ENCODE peak calls at places on chromosomes 1 and 21, in four cellular contexts. One of them, this sample, is unnamed.

GRCh38 chr1:18480315-18481189 is at the start of gene KLHDC7A:
- DNase-seq in ovary: no peak
- DNase-seq in tibial nerve: no peak
- DNase-seq in neural progenitor cell: peak; percentile 75
- DNase-seq in this sample: no peak

GRCh38 chr1:182664281-182664680 is 20.1 kb downstream of the RGS8 start:
- DNase-seq in ovary: no peak
- DNase-seq in tibial nerve: no peak
- DNase-seq in neural progenitor cell: no peak
- DNase-seq in this sample: no peak

GRCh38 chr1:181119076-181119989 is 30.8 kb downstream of the IER5 start:
- DNase-seq in ovary: no peak
- DNase-seq in tibial nerve: no peak
- DNase-seq in neural progenitor cell: no peak
- DNase-seq in this sample: no peak

GRCh38 chr21:44345495-44345894 is 6.3 kb upstream of the CFAP410 start:
- DNase-seq in ovary: no peak
- DNase-seq in tibial nerve: no peak
- DNase-seq in neural progenitor cell: no peak
- DNase-seq in this sample: no peak

GRCh38 chr21:39120876-39121599 is 62.2 kb downstream of the PSMG1 start:
- DNase-seq in ovary: no peak
- DNase-seq in tibial nerve: no peak
- DNase-seq in neural progenitor cell: peak; percentile 37
- DNase-seq in this sample: no peak

GRCh38 chr1:33470495-33471012 is 1.9 kb upstream of the ZSCAN20 start:
- DNase-seq in ovary: peak; percentile 76
- DNase-seq in tibial nerve: peak; percentile 78
- DNase-seq in neural progenitor cell: peak; percentile 91
- DNase-seq in this sample: peak; percentile 79

GRCh38 chr1:205466612-205467236 is 10.9 kb upstream of the BLACAT1 start:
- DNase-seq in ovary: no peak
- DNase-seq in tibial nerve: no peak
- DNase-seq in neural progenitor cell: peak; percentile 24
- DNase-seq in this sample: no peak

GRCh38 chr1:31872658-31873636 is 57.1 kb upstream of the SPOCD1 start:
- DNase-seq in ovary: no peak
- DNase-seq in tibial nerve: no peak
- DNase-seq in neural progenitor cell: peak; percentile 36
- DNase-seq in this sample: no peak

GRCh38 chr1:47906466-47907191 is 90.6 kb downstream of the TRABD2B start:
- DNase-seq in ovary: no peak
- DNase-seq in tibial nerve: no peak
- DNase-seq in neural progenitor cell: no peak
- DNase-seq in this sample: no peak

GRCh38 chr1:234649432-234650081 is 39.6 kb upstream of the IRF2BP2 start:
- DNase-seq in ovary: no peak
- DNase-seq in tibial nerve: no peak
- DNase-seq in neural progenitor cell: no peak
- DNase-seq in this sample: no peak

GRCh38 chr1:241591736-241592135 is 48.4 kb downstream of the CHML start:
- DNase-seq in ovary: no peak
- DNase-seq in tibial nerve: no peak
- DNase-seq in neural progenitor cell: no peak
- DNase-seq in this sample: no peak

GRCh38 chr1:147605591-147605990 is 64.3 kb downstream of the BCL9 start:
- DNase-seq in ovary: no peak
- DNase-seq in tibial nerve: no peak
- DNase-seq in neural progenitor cell: no peak
- DNase-seq in this sample: no peak

GRCh38 chr1:66445492-66446181 is 88.3 kb upstream of the SGIP1 start:
- DNase-seq in ovary: no peak
- DNase-seq in tibial nerve: no peak
- DNase-seq in neural progenitor cell: peak; percentile 14
- DNase-seq in this sample: no peak

GRCh38 chr1:243731974-243732373 is 118.1 kb downstream of the AKT3 start:
- DNase-seq in ovary: no peak
- DNase-seq in tibial nerve: no peak
- DNase-seq in neural progenitor cell: no peak
- DNase-seq in this sample: no peak

GRCh38 chr1:54354899-54355298 is 51.3 kb downstream of the SSBP3 start:
- DNase-seq in ovary: no peak
- DNase-seq in tibial nerve: no peak
- DNase-seq in neural progenitor cell: peak; percentile 70
- DNase-seq in this sample: no peak

GRCh38 chr1:225449261-225449660 is 21.4 kb upstream of the LBR start:
- DNase-seq in ovary: peak; percentile 28
- DNase-seq in tibial nerve: no peak
- DNase-seq in neural progenitor cell: no peak
- DNase-seq in this sample: no peak

GRCh38 chr1:51086496-51087271 is 15.3 kb upstream of the C1orf185 start:
- DNase-seq in ovary: no peak
- DNase-seq in tibial nerve: no peak
- DNase-seq in neural progenitor cell: no peak
- DNase-seq in this sample: no peak

GRCh38 chr1:90133133-90133532 is 138.2 kb downstream of the ZNF326 start:
- DNase-seq in ovary: no peak
- DNase-seq in tibial nerve: peak; percentile 38
- DNase-seq in neural progenitor cell: peak; percentile 80
- DNase-seq in this sample: no peak

GRCh38 chr1:65817891-65818290 is 25.2 kb downstream of the PDE4B start:
- DNase-seq in ovary: no peak
- DNase-seq in tibial nerve: no peak
- DNase-seq in neural progenitor cell: no peak
- DNase-seq in this sample: no peak

GRCh38 chr1:37433171-37433570 is 41.2 kb upstream of the ZC3H12A start:
- DNase-seq in ovary: no peak
- DNase-seq in tibial nerve: no peak
- DNase-seq in neural progenitor cell: no peak
- DNase-seq in this sample: no peak

GRCh38 chr1:223129229-223129851 is 13.7 kb downstream of the TLR5 start:
- DNase-seq in ovary: peak; percentile 75
- DNase-seq in tibial nerve: peak; percentile 70
- DNase-seq in neural progenitor cell: peak; percentile 91
- DNase-seq in this sample: peak; percentile 80

GRCh38 chr1:234861761-234862160 is 251.8 kb upstream of the IRF2BP2 start:
- DNase-seq in ovary: no peak
- DNase-seq in tibial nerve: no peak
- DNase-seq in neural progenitor cell: no peak
- DNase-seq in this sample: no peak

GRCh38 chr1:185938396-185938795 is 204.2 kb downstream of the HMCN1 start:
- DNase-seq in ovary: no peak
- DNase-seq in tibial nerve: no peak
- DNase-seq in neural progenitor cell: no peak
- DNase-seq in this sample: no peak

GRCh38 chr1:208119225-208119606 is 125.0 kb downstream of the PLXNA2 start:
- DNase-seq in ovary: no peak
- DNase-seq in tibial nerve: no peak
- DNase-seq in neural progenitor cell: no peak
- DNase-seq in this sample: no peak

GRCh38 chr1:202576816-202577215 is 133.4 kb downstream of the SYT2 start:
- DNase-seq in ovary: no peak
- DNase-seq in tibial nerve: no peak
- DNase-seq in neural progenitor cell: no peak
- DNase-seq in this sample: no peak

GRCh38 chr1:175317309-175317708 is 124.7 kb upstream of the KIAA0040 start:
- DNase-seq in ovary: no peak
- DNase-seq in tibial nerve: peak; percentile 40
- DNase-seq in neural progenitor cell: peak; percentile 23
- DNase-seq in this sample: no peak

GRCh38 chr1:90723561-90724108 is 6.5 kb upstream of the BARHL2 start:
- DNase-seq in ovary: no peak
- DNase-seq in tibial nerve: no peak
- DNase-seq in neural progenitor cell: peak; percentile 82
- DNase-seq in this sample: no peak

GRCh38 chr1:94315552-94316116 is 78.2 kb upstream of the ARHGAP29 start:
- DNase-seq in ovary: no peak
- DNase-seq in tibial nerve: no peak
- DNase-seq in neural progenitor cell: no peak
- DNase-seq in this sample: no peak

GRCh38 chr1:18602533-18603211 is 28.0 kb upstream of the PAX7 start:
- DNase-seq in ovary: no peak
- DNase-seq in tibial nerve: no peak
- DNase-seq in neural progenitor cell: no peak
- DNase-seq in this sample: no peak

GRCh38 chr1:33014464-33015170 is 22.1 kb downstream of the AK2 start:
- DNase-seq in ovary: no peak
- DNase-seq in tibial nerve: no peak
- DNase-seq in neural progenitor cell: no peak
- DNase-seq in this sample: no peak

GRCh38 chr21:39057121-39057520 is 126.1 kb downstream of the PSMG1 start:
- DNase-seq in ovary: no peak
- DNase-seq in tibial nerve: no peak
- DNase-seq in neural progenitor cell: no peak
- DNase-seq in this sample: no peak

DNA sequence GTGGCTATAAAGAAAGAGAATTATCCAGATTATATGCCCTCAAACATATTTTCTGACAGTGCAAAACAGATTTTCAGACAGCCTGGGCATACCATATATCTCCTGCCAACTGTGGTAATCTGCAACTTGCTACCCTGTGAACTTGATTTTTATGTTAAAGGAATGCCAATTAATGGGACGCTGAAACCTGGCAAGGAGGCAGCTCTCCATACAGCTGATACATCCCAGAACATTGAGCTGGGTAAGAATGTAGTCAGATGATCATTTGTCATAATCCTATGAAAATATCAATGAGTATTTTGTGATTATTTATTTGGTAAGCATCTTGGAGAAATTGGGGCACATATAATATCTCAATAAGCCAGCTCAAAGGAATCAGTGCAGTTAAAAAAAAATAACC is 124.2 kb downstream of the VPS13D start:
- DNase-seq in ovary: no peak
- DNase-seq in tibial nerve: no peak
- DNase-seq in neural progenitor cell: no peak
- DNase-seq in this sample: no peak
- TF ChIP-seq CTCF in ovary: no peak
- TF ChIP-seq CTCF in tibial nerve: no peak
- TF ChIP-seq CTCF in neural progenitor cell: no peak
- TF ChIP-seq CTCF in this sample: no peak

GRCh38 chr1:112817555-112818373 is 102.6 kb upstream of the PPM1J start:
- DNase-seq in ovary: no peak
- DNase-seq in tibial nerve: no peak
- DNase-seq in neural progenitor cell: peak; percentile 20
- DNase-seq in this sample: no peak
- TF ChIP-seq CTCF in ovary: no peak
- TF ChIP-seq CTCF in tibial nerve: no peak
- TF ChIP-seq CTCF in neural progenitor cell: no peak
- TF ChIP-seq CTCF in this sample: no peak

GRCh38 chr1:25566730-25567341 is 23.4 kb downstream of the LDLRAP1 start:
- DNase-seq in ovary: no peak
- DNase-seq in tibial nerve: peak; percentile 41
- DNase-seq in neural progenitor cell: peak; percentile 25
- DNase-seq in this sample: peak; percentile 62
- TF ChIP-seq CTCF in ovary: no peak
- TF ChIP-seq CTCF in tibial nerve: no peak
- TF ChIP-seq CTCF in neural progenitor cell: peak; percentile 11
- TF ChIP-seq CTCF in this sample: no peak

GRCh38 chr1:117682372-117682771 is 76.5 kb downstream of the TENT5C start:
- DNase-seq in ovary: no peak
- DNase-seq in tibial nerve: no peak
- DNase-seq in neural progenitor cell: no peak
- DNase-seq in this sample: peak; percentile 50

GRCh38 chr1:117679868-117680267 is 74.0 kb downstream of the TENT5C start:
- DNase-seq in ovary: no peak
- DNase-seq in tibial nerve: no peak
- DNase-seq in neural progenitor cell: no peak
- DNase-seq in this sample: no peak

GRCh38 chr1:117679299-117679698 is 73.5 kb downstream of the TENT5C start:
- DNase-seq in ovary: no peak
- DNase-seq in tibial nerve: no peak
- DNase-seq in neural progenitor cell: no peak
- DNase-seq in this sample: no peak

GRCh38 chr1:117681093-117681950 is 75.5 kb downstream of the TENT5C start:
- DNase-seq in ovary: no peak
- DNase-seq in tibial nerve: no peak
- DNase-seq in neural progenitor cell: no peak
- DNase-seq in this sample: no peak

GRCh38 chr1:117680316-117681002 is 74.6 kb downstream of the TENT5C start:
- DNase-seq in ovary: no peak
- DNase-seq in tibial nerve: no peak
- DNase-seq in neural progenitor cell: no peak
- DNase-seq in this sample: no peak
- TF ChIP-seq CTCF in ovary: no peak
- TF ChIP-seq CTCF in tibial nerve: no peak
- TF ChIP-seq CTCF in neural progenitor cell: no peak
- TF ChIP-seq CTCF in this sample: no peak